ENCODE peak calls at places on chromosomes 4 and X, in five cellular contexts. One of them, this sample, is unnamed.

GRCh38 chrX:71617742-71618141 is 569 bp downstream of the CXCR3 start:
- DNase-seq in AG10803: no peak
- DNase-seq in SHP77 treated with DMSO at 0.1 percent for 48 hours: no peak
- DNase-seq in Karpas-422: no peak
- DNase-seq in EH: no peak
- DNase-seq in this sample: no peak

GRCh38 chr4:155629183-155629825 is 37.3 kb upstream of the GUCY1A1 start:
- DNase-seq in SHP77 treated with DMSO at 0.1 percent for 48 hours: no peak
- DNase-seq in AG10803: peak; percentile 25
- DNase-seq in EH: peak; percentile 89
- DNase-seq in Karpas-422: no peak
- DNase-seq in this sample: peak; percentile 86

GRCh38 chr4:173880897-173881296 is 350.9 kb upstream of the HAND2 start:
- DNase-seq in AG10803: no peak
- DNase-seq in EH: no peak
- DNase-seq in Karpas-422: no peak
- DNase-seq in SHP77 treated with DMSO at 0.1 percent for 48 hours: no peak
- DNase-seq in this sample: no peak

GRCh38 chr4:40579983-40580382 is 49.7 kb downstream of the RBM47 start:
- DNase-seq in Karpas-422: no peak
- DNase-seq in EH: peak; percentile 89
- DNase-seq in SHP77 treated with DMSO at 0.1 percent for 48 hours: no peak
- DNase-seq in AG10803: peak; percentile 84
- DNase-seq in this sample: peak; percentile 59

GRCh38 chrX:17719651-17720050 is 17.6 kb upstream of the SCML1 start:
- DNase-seq in Karpas-422: no peak
- DNase-seq in SHP77 treated with DMSO at 0.1 percent for 48 hours: no peak
- DNase-seq in EH: no peak
- DNase-seq in AG10803: no peak
- DNase-seq in this sample: no peak

GRCh38 chr4:83009529-83009928 is 1.1 kb downstream of the LIN54 start:
- DNase-seq in SHP77 treated with DMSO at 0.1 percent for 48 hours: no peak
- DNase-seq in EH: peak; percentile 7
- DNase-seq in AG10803: peak; percentile 24
- DNase-seq in Karpas-422: no peak
- DNase-seq in this sample: no peak

GRCh38 chrX:48468693-48469691 is 1.1 kb downstream of the SLC38A5 start:
- DNase-seq in Karpas-422: no peak
- DNase-seq in SHP77 treated with DMSO at 0.1 percent for 48 hours: no peak
- DNase-seq in EH: no peak
- DNase-seq in AG10803: no peak
- DNase-seq in this sample: no peak

GRCh38 chrX:71619193-71619592 is 882 bp upstream of the CXCR3 start:
- DNase-seq in EH: no peak
- DNase-seq in Karpas-422: no peak
- DNase-seq in SHP77 treated with DMSO at 0.1 percent for 48 hours: no peak
- DNase-seq in AG10803: no peak
- DNase-seq in this sample: no peak

GRCh38 chr4:14334166-14334565 is 668.1 kb upstream of the CPEB2 start:
- DNase-seq in EH: peak; percentile 60
- DNase-seq in AG10803: no peak
- DNase-seq in Karpas-422: no peak
- DNase-seq in SHP77 treated with DMSO at 0.1 percent for 48 hours: no peak
- DNase-seq in this sample: peak; percentile 9

GRCh38 chr4:47071863-47072441 is 40.6 kb downstream of the GABRB1 start:
- DNase-seq in Karpas-422: no peak
- DNase-seq in SHP77 treated with DMSO at 0.1 percent for 48 hours: no peak
- DNase-seq in AG10803: no peak
- DNase-seq in EH: peak; percentile 66
- DNase-seq in this sample: no peak

GRCh38 chr4:183563874-183564273 is 59.0 kb downstream of the ING2 start:
- DNase-seq in Karpas-422: no peak
- DNase-seq in EH: peak; percentile 19
- DNase-seq in SHP77 treated with DMSO at 0.1 percent for 48 hours: no peak
- DNase-seq in AG10803: peak; percentile 24
- DNase-seq in this sample: peak; percentile 33

GRCh38 chr4:89296399-89296798 is 11.2 kb downstream of the GPRIN3 start:
- DNase-seq in SHP77 treated with DMSO at 0.1 percent for 48 hours: no peak
- DNase-seq in Karpas-422: no peak
- DNase-seq in EH: no peak
- DNase-seq in AG10803: no peak
- DNase-seq in this sample: no peak

GRCh38 chr4:132299866-132300265 is 849.2 kb upstream of the PCDH10 start:
- DNase-seq in SHP77 treated with DMSO at 0.1 percent for 48 hours: no peak
- DNase-seq in EH: no peak
- DNase-seq in Karpas-422: no peak
- DNase-seq in AG10803: no peak
- DNase-seq in this sample: no peak

GRCh38 chr4:13530823-13531608 is 13.3 kb downstream of the NKX3-2 start:
- DNase-seq in Karpas-422: no peak
- DNase-seq in SHP77 treated with DMSO at 0.1 percent for 48 hours: no peak
- DNase-seq in EH: no peak
- DNase-seq in AG10803: no peak
- DNase-seq in this sample: no peak

GRCh38 chr4:98745372-98745771 is 87.0 kb upstream of the TSPAN5 start:
- DNase-seq in SHP77 treated with DMSO at 0.1 percent for 48 hours: no peak
- DNase-seq in EH: peak; percentile 34
- DNase-seq in Karpas-422: peak; percentile 76
- DNase-seq in AG10803: peak; percentile 19
- DNase-seq in this sample: peak; percentile 17

GRCh38 chr4:65600656-65601055 is 69.6 kb downstream of the EPHA5 start:
- DNase-seq in Karpas-422: no peak
- DNase-seq in SHP77 treated with DMSO at 0.1 percent for 48 hours: no peak
- DNase-seq in EH: no peak
- DNase-seq in AG10803: no peak
- DNase-seq in this sample: no peak

GRCh38 chr4:153528705-153529493 is 62.7 kb downstream of the TMEM131L start:
- DNase-seq in Karpas-422: no peak
- DNase-seq in SHP77 treated with DMSO at 0.1 percent for 48 hours: no peak
- DNase-seq in AG10803: no peak
- DNase-seq in EH: no peak
- DNase-seq in this sample: no peak

GRCh38 chr4:2767705-2768074 is 11.6 kb upstream of the TNIP2 start:
- DNase-seq in AG10803: no peak
- DNase-seq in EH: no peak
- DNase-seq in SHP77 treated with DMSO at 0.1 percent for 48 hours: no peak
- DNase-seq in Karpas-422: no peak
- DNase-seq in this sample: no peak

GRCh38 chr4:612749-613125 is 12.6 kb upstream of the PDE6B start:
- DNase-seq in Karpas-422: no peak
- DNase-seq in SHP77 treated with DMSO at 0.1 percent for 48 hours: no peak
- DNase-seq in AG10803: no peak
- DNase-seq in EH: no peak
- DNase-seq in this sample: no peak

GRCh38 chr4:74544655-74545361 is 99.9 kb downstream of the AREG start:
- DNase-seq in AG10803: no peak
- DNase-seq in SHP77 treated with DMSO at 0.1 percent for 48 hours: no peak
- DNase-seq in EH: no peak
- DNase-seq in Karpas-422: no peak
- DNase-seq in this sample: no peak

GRCh38 chrX:136867096-136867491 is 13.4 kb downstream of the RBMX start:
- DNase-seq in EH: no peak
- DNase-seq in SHP77 treated with DMSO at 0.1 percent for 48 hours: no peak
- DNase-seq in Karpas-422: peak; percentile 40
- DNase-seq in AG10803: no peak
- DNase-seq in this sample: no peak

GRCh38 chrX:130009658-130010223 is 27.3 kb downstream of the BCORL1 start:
- DNase-seq in EH: no peak
- DNase-seq in AG10803: no peak
- DNase-seq in SHP77 treated with DMSO at 0.1 percent for 48 hours: no peak
- DNase-seq in Karpas-422: no peak
- DNase-seq in this sample: no peak

GRCh38 chrX:136376713-136377112 is 76.0 kb downstream of the ADGRG4 start:
- DNase-seq in EH: no peak
- DNase-seq in Karpas-422: no peak
- DNase-seq in AG10803: no peak
- DNase-seq in SHP77 treated with DMSO at 0.1 percent for 48 hours: no peak
- DNase-seq in this sample: no peak

GRCh38 chrX:70025464-70025863 is 24.3 kb downstream of the AWAT2 start:
- DNase-seq in EH: peak; percentile 21
- DNase-seq in AG10803: no peak
- DNase-seq in Karpas-422: no peak
- DNase-seq in SHP77 treated with DMSO at 0.1 percent for 48 hours: no peak
- DNase-seq in this sample: peak; percentile 16

GRCh38 chr4:29829067-29829466 is 891.1 kb upstream of the PCDH7 start:
- DNase-seq in SHP77 treated with DMSO at 0.1 percent for 48 hours: no peak
- DNase-seq in EH: no peak
- DNase-seq in Karpas-422: no peak
- DNase-seq in AG10803: no peak
- DNase-seq in this sample: no peak